ENCODE peak calls at places on chromosomes 12 and 14, in eight cellular contexts. One of them, this sample, is unnamed.

GRCh38 chr14:34064349-34064748 is 113.5 kb upstream of the EGLN3 start:
- DNase-seq in astrocyte of the spinal cord: peak
- DNase-seq in choroid plexus epithelial cell: no peak
- DNase-seq in fibroblast of lung: peak
- DNase-seq in foreskin fibroblast: peak
- DNase-seq in OCI-LY7: no peak
- DNase-seq in A549: no peak
- DNase-seq in transverse colon: peak
- DNase-seq in this sample: no peak

GRCh38 chr12:21985155-21985554 is 43.9 kb upstream of the ABCC9 start:
- DNase-seq in A549: no peak
- DNase-seq in OCI-LY7: no peak
- DNase-seq in choroid plexus epithelial cell: no peak
- DNase-seq in foreskin fibroblast: no peak
- DNase-seq in astrocyte of the spinal cord: no peak
- DNase-seq in transverse colon: no peak
- DNase-seq in fibroblast of lung: no peak
- DNase-seq in this sample: no peak

GRCh38 chr12:129381717-129382116 is 522.1 kb downstream of the TMEM132D start:
- DNase-seq in transverse colon: no peak
- DNase-seq in foreskin fibroblast: no peak
- DNase-seq in astrocyte of the spinal cord: no peak
- DNase-seq in OCI-LY7: no peak
- DNase-seq in A549: no peak
- DNase-seq in fibroblast of lung: no peak
- DNase-seq in choroid plexus epithelial cell: no peak
- DNase-seq in this sample: no peak

GRCh38 chr12:50257226-50258166 is 25.8 kb downstream of the LIMA1 start:
- DNase-seq in A549: peak
- DNase-seq in choroid plexus epithelial cell: peak
- DNase-seq in transverse colon: no peak
- DNase-seq in fibroblast of lung: peak
- DNase-seq in foreskin fibroblast: peak
- DNase-seq in astrocyte of the spinal cord: peak
- DNase-seq in OCI-LY7: peak
- DNase-seq in this sample: no peak

GRCh38 chr12:76685246-76685678 is 78.7 kb upstream of the ZDHHC17 start:
- DNase-seq in transverse colon: peak
- DNase-seq in A549: peak
- DNase-seq in OCI-LY7: no peak
- DNase-seq in choroid plexus epithelial cell: peak
- DNase-seq in fibroblast of lung: peak
- DNase-seq in astrocyte of the spinal cord: peak
- DNase-seq in foreskin fibroblast: no peak
- DNase-seq in this sample: no peak

GRCh38 chr12:70798016-70798768 is 122.3 kb downstream of the PTPRR start:
- DNase-seq in A549: no peak
- DNase-seq in choroid plexus epithelial cell: no peak
- DNase-seq in fibroblast of lung: no peak
- DNase-seq in OCI-LY7: no peak
- DNase-seq in astrocyte of the spinal cord: no peak
- DNase-seq in foreskin fibroblast: no peak
- DNase-seq in transverse colon: no peak
- DNase-seq in this sample: no peak

GRCh38 chr12:78096909-78097597 is 266.4 kb downstream of the NAV3 start:
- DNase-seq in A549: no peak
- DNase-seq in transverse colon: no peak
- DNase-seq in choroid plexus epithelial cell: peak
- DNase-seq in foreskin fibroblast: peak
- DNase-seq in OCI-LY7: no peak
- DNase-seq in astrocyte of the spinal cord: peak
- DNase-seq in fibroblast of lung: peak
- DNase-seq in this sample: no peak

GRCh38 chr14:29810657-29811056 is 117.0 kb downstream of the PRKD1 start:
- DNase-seq in fibroblast of lung: peak
- DNase-seq in A549: no peak
- DNase-seq in foreskin fibroblast: peak
- DNase-seq in astrocyte of the spinal cord: no peak
- DNase-seq in transverse colon: no peak
- DNase-seq in choroid plexus epithelial cell: peak
- DNase-seq in OCI-LY7: no peak
- DNase-seq in this sample: peak

GRCh38 chr12:46886541-46887041 is 60.8 kb upstream of the SLC38A4 start:
- DNase-seq in astrocyte of the spinal cord: peak
- DNase-seq in OCI-LY7: no peak
- DNase-seq in choroid plexus epithelial cell: peak
- DNase-seq in fibroblast of lung: peak
- DNase-seq in A549: no peak
- DNase-seq in transverse colon: no peak
- DNase-seq in foreskin fibroblast: peak
- DNase-seq in this sample: no peak

GRCh38 chr14:90444077-90444696 is 47.4 kb downstream of the CALM1 start:
- DNase-seq in astrocyte of the spinal cord: no peak
- DNase-seq in A549: no peak
- DNase-seq in choroid plexus epithelial cell: peak
- DNase-seq in transverse colon: no peak
- DNase-seq in foreskin fibroblast: peak
- DNase-seq in fibroblast of lung: peak
- DNase-seq in OCI-LY7: no peak
- DNase-seq in this sample: peak

GRCh38 chr12:108211161-108211560 is 82.1 kb downstream of the WSCD2 start:
- DNase-seq in transverse colon: no peak
- DNase-seq in foreskin fibroblast: no peak
- DNase-seq in astrocyte of the spinal cord: no peak
- DNase-seq in OCI-LY7: no peak
- DNase-seq in choroid plexus epithelial cell: no peak
- DNase-seq in fibroblast of lung: no peak
- DNase-seq in A549: no peak
- DNase-seq in this sample: no peak

GRCh38 chr12:131607658-131608447 is 103.0 kb upstream of the SFSWAP start:
- DNase-seq in foreskin fibroblast: no peak
- DNase-seq in choroid plexus epithelial cell: no peak
- DNase-seq in astrocyte of the spinal cord: no peak
- DNase-seq in transverse colon: peak
- DNase-seq in fibroblast of lung: no peak
- DNase-seq in A549: no peak
- DNase-seq in OCI-LY7: no peak
- DNase-seq in this sample: no peak

GRCh38 chr14:104278214-104278534 is 139.8 kb downstream of the KIF26A start:
- DNase-seq in A549: no peak
- DNase-seq in transverse colon: no peak
- DNase-seq in foreskin fibroblast: no peak
- DNase-seq in astrocyte of the spinal cord: no peak
- DNase-seq in fibroblast of lung: no peak
- DNase-seq in choroid plexus epithelial cell: no peak
- DNase-seq in OCI-LY7: no peak
- DNase-seq in this sample: no peak

GRCh38 chr12:126198966-126199692 is 1133.9 kb downstream of the AACS start:
- DNase-seq in transverse colon: no peak
- DNase-seq in choroid plexus epithelial cell: no peak
- DNase-seq in OCI-LY7: no peak
- DNase-seq in A549: no peak
- DNase-seq in fibroblast of lung: peak
- DNase-seq in foreskin fibroblast: no peak
- DNase-seq in astrocyte of the spinal cord: peak
- DNase-seq in this sample: no peak

GRCh38 chr14:32202468-32202865 is 602 bp downstream of the RNU6-8 start:
- DNase-seq in foreskin fibroblast: no peak
- DNase-seq in A549: peak
- DNase-seq in choroid plexus epithelial cell: peak
- DNase-seq in transverse colon: no peak
- DNase-seq in OCI-LY7: no peak
- DNase-seq in astrocyte of the spinal cord: peak
- DNase-seq in fibroblast of lung: no peak
- DNase-seq in this sample: no peak

GRCh38 chr12:89033062-89033461 is 319.2 kb downstream of the DUSP6 start:
- DNase-seq in astrocyte of the spinal cord: no peak
- DNase-seq in transverse colon: no peak
- DNase-seq in fibroblast of lung: no peak
- DNase-seq in A549: no peak
- DNase-seq in choroid plexus epithelial cell: no peak
- DNase-seq in OCI-LY7: no peak
- DNase-seq in foreskin fibroblast: no peak
- DNase-seq in this sample: no peak

GRCh38 chr12:130752692-130753230 is 36.7 kb upstream of the RIMBP2 start:
- DNase-seq in A549: no peak
- DNase-seq in astrocyte of the spinal cord: no peak
- DNase-seq in foreskin fibroblast: no peak
- DNase-seq in fibroblast of lung: no peak
- DNase-seq in OCI-LY7: no peak
- DNase-seq in transverse colon: no peak
- DNase-seq in choroid plexus epithelial cell: no peak
- DNase-seq in this sample: no peak

GRCh38 chr12:27866382-27867101 is 86.5 kb upstream of the MANSC4 start:
- DNase-seq in fibroblast of lung: peak
- DNase-seq in choroid plexus epithelial cell: peak
- DNase-seq in foreskin fibroblast: peak
- DNase-seq in OCI-LY7: no peak
- DNase-seq in A549: peak
- DNase-seq in transverse colon: no peak
- DNase-seq in astrocyte of the spinal cord: peak
- DNase-seq in this sample: no peak

GRCh38 chr12:81759215-81759991 is at the start of gene PPFIA2:
- DNase-seq in transverse colon: no peak
- DNase-seq in A549: peak
- DNase-seq in OCI-LY7: no peak
- DNase-seq in choroid plexus epithelial cell: peak
- DNase-seq in fibroblast of lung: peak
- DNase-seq in astrocyte of the spinal cord: peak
- DNase-seq in foreskin fibroblast: no peak
- DNase-seq in this sample: peak

GRCh38 chr14:75259510-75259855 is 19.1 kb upstream of the FOS start:
- DNase-seq in fibroblast of lung: peak
- DNase-seq in foreskin fibroblast: peak
- DNase-seq in OCI-LY7: no peak
- DNase-seq in astrocyte of the spinal cord: peak
- DNase-seq in choroid plexus epithelial cell: peak
- DNase-seq in A549: no peak
- DNase-seq in transverse colon: no peak
- DNase-seq in this sample: no peak

GRCh38 chr14:99389171-99389826 is 91.4 kb downstream of the SETD3 start:
- DNase-seq in A549: peak
- DNase-seq in transverse colon: peak
- DNase-seq in astrocyte of the spinal cord: peak
- DNase-seq in choroid plexus epithelial cell: peak
- DNase-seq in foreskin fibroblast: peak
- DNase-seq in OCI-LY7: peak
- DNase-seq in fibroblast of lung: peak
- DNase-seq in this sample: peak

GRCh38 chr12:101775814-101776213 is 36.6 kb upstream of the SYCP3 start:
- DNase-seq in choroid plexus epithelial cell: no peak
- DNase-seq in astrocyte of the spinal cord: no peak
- DNase-seq in foreskin fibroblast: no peak
- DNase-seq in A549: no peak
- DNase-seq in transverse colon: no peak
- DNase-seq in fibroblast of lung: no peak
- DNase-seq in OCI-LY7: no peak
- DNase-seq in this sample: no peak

GRCh38 chr14:94295360-94296180 is 2.5 kb upstream of the SERPINA10 start:
- DNase-seq in OCI-LY7: no peak
- DNase-seq in A549: no peak
- DNase-seq in choroid plexus epithelial cell: no peak
- DNase-seq in transverse colon: no peak
- DNase-seq in fibroblast of lung: no peak
- DNase-seq in foreskin fibroblast: no peak
- DNase-seq in astrocyte of the spinal cord: no peak
- DNase-seq in this sample: no peak

GRCh38 chr14:106459971-106460730 is 933.8 kb downstream of the TMEM121 start:
- DNase-seq in OCI-LY7: peak
- DNase-seq in choroid plexus epithelial cell: no peak
- DNase-seq in transverse colon: peak
- DNase-seq in fibroblast of lung: no peak
- DNase-seq in foreskin fibroblast: no peak
- DNase-seq in A549: peak
- DNase-seq in astrocyte of the spinal cord: no peak
- DNase-seq in this sample: peak
- TF ChIP-seq CTCF in OCI-LY7: peak
- TF ChIP-seq CTCF in choroid plexus epithelial cell: no peak
- TF ChIP-seq CTCF in transverse colon: peak
- TF ChIP-seq CTCF in fibroblast of lung: no peak
- TF ChIP-seq CTCF in foreskin fibroblast: no peak
- TF ChIP-seq CTCF in A549: no peak
- TF ChIP-seq CTCF in astrocyte of the spinal cord: no peak
- TF ChIP-seq CTCF in this sample: no peak

GRCh38 chr12:52715416-52715815 is 12.1 kb upstream of the KRT77 start:
- DNase-seq in transverse colon: peak
- DNase-seq in A549: peak
- DNase-seq in choroid plexus epithelial cell: no peak
- DNase-seq in fibroblast of lung: no peak
- DNase-seq in OCI-LY7: no peak
- DNase-seq in foreskin fibroblast: no peak
- DNase-seq in astrocyte of the spinal cord: no peak
- DNase-seq in this sample: no peak
- TF ChIP-seq CTCF in transverse colon: no peak
- TF ChIP-seq CTCF in A549: no peak
- TF ChIP-seq CTCF in choroid plexus epithelial cell: no peak
- TF ChIP-seq CTCF in fibroblast of lung: no peak
- TF ChIP-seq CTCF in OCI-LY7: peak
- TF ChIP-seq CTCF in foreskin fibroblast: no peak
- TF ChIP-seq CTCF in astrocyte of the spinal cord: no peak
- TF ChIP-seq CTCF in this sample: no peak

DNA sequence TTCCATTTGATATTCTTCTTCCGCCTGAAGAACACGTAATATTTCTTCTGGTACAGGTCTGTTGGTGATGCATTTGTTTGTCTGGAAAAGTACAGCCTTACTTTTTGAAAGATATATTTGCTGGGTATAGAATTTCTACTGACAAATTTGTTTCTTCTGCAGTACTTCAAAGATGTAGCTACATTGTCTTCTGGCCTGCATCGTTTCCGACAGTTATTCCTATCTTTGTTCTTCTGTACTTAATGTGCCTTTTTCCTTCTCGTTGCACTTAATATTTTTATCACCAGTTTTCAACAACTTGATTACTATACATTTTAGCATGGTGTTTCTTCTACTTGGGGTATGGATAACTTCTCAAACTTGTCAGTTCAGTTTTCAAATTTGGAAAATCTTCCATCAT is 47.1 kb downstream of the SENP1 start:
- DNase-seq in foreskin fibroblast: no peak
- DNase-seq in astrocyte of the spinal cord: no peak
- DNase-seq in transverse colon: no peak
- DNase-seq in fibroblast of lung: no peak
- DNase-seq in choroid plexus epithelial cell: no peak
- DNase-seq in OCI-LY7: no peak
- DNase-seq in A549: no peak
- DNase-seq in this sample: no peak
- TF ChIP-seq CTCF in foreskin fibroblast: no peak
- TF ChIP-seq CTCF in astrocyte of the spinal cord: no peak
- TF ChIP-seq CTCF in transverse colon: no peak
- TF ChIP-seq CTCF in fibroblast of lung: no peak
- TF ChIP-seq CTCF in choroid plexus epithelial cell: no peak
- TF ChIP-seq CTCF in OCI-LY7: no peak
- TF ChIP-seq CTCF in A549: no peak
- TF ChIP-seq CTCF in this sample: no peak

DNA sequence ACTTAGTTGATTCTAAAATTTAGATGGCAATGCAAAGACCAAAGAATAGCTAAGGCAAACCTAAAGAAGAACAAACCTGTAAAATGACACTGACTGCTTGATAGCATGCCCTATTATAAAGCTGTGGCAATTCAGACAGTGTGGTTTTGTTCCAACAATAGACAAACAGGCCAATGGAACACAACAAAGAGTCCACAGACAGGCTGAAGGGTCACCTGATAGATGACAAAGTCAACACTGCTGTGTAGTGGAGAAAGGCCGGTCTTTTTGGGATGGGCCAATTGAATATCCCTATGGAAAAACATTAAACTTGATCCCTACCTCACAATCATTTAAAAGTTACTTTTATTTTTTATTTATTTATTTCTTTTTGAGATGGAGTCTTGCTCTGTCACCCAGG is 33.8 kb upstream of the SLC25A3 start:
- DNase-seq in transverse colon: no peak
- DNase-seq in OCI-LY7: no peak
- DNase-seq in fibroblast of lung: no peak
- DNase-seq in A549: no peak
- DNase-seq in choroid plexus epithelial cell: no peak
- DNase-seq in astrocyte of the spinal cord: no peak
- DNase-seq in foreskin fibroblast: no peak
- DNase-seq in this sample: no peak
- TF ChIP-seq CTCF in transverse colon: no peak
- TF ChIP-seq CTCF in OCI-LY7: no peak
- TF ChIP-seq CTCF in fibroblast of lung: no peak
- TF ChIP-seq CTCF in A549: no peak
- TF ChIP-seq CTCF in choroid plexus epithelial cell: no peak
- TF ChIP-seq CTCF in astrocyte of the spinal cord: no peak
- TF ChIP-seq CTCF in foreskin fibroblast: no peak
- TF ChIP-seq CTCF in this sample: no peak

This sample was measured in Calu3.